ENCODE peak calls at places on chromosome 11, in four cellular contexts. F is HepG2, O is G401, N is bronchial epithelial cell. G is an unnamed sample.
A peak's percentile ranks its signal among the peaks of the same experiment; 100 is the strongest.

GRCh38 chr11:109424893-109425292 is 2.9 kb downstream of the C11orf87 start:
- DNase-seq in F (peak; percentile 4), O (no peak), N (peak; percentile 27), G (peak; percentile 26)

GRCh38 chr11:126522152-126522551 is 166.7 kb downstream of the ST3GAL4 start:
- DNase-seq in N (no peak), O (no peak), F (no peak), G (no peak)

GRCh38 chr11:119509277-119509841 is 86.4 kb upstream of the THY1 start:
- DNase-seq in F (no peak), O (no peak), N (peak; percentile 11), G (no peak)

GRCh38 chr11:112555491-112556364 is 295.1 kb upstream of the PLET1 start:
- DNase-seq in N (peak; percentile 23), F (peak; percentile 21), O (peak; percentile 25), G (no peak)

GRCh38 chr11:119077839-119078238 is 6.8 kb upstream of the HMBS start:
- DNase-seq in O (no peak), N (no peak), F (no peak), G (no peak)

GRCh38 chr11:39541945-39542351 is 1917.5 kb downstream of the LRRC4C start:
- DNase-seq in N (peak; percentile 14), F (no peak), O (no peak), G (peak; percentile 5)

GRCh38 chr11:124586247-124586860 is 16.6 kb downstream of the OR8A1 start:
- DNase-seq in N (peak; percentile 42), O (peak; percentile 49), F (peak; percentile 33), G (peak; percentile 34)

GRCh38 chr11:68118753-68119448 is 2.3 kb downstream of the CHKA start:
- DNase-seq in N (no peak), O (peak; percentile 27), F (no peak), G (no peak)

G was measured in RWPE1.